ENCODE peak calls at places on chromosomes 5 and 9, in six cellular contexts. One of them, this sample, is unnamed.

GRCh38 chr5:180331647-180331950 is 21.5 kb downstream of the GFPT2 start:
- DNase-seq in astrocyte: no peak
- DNase-seq in neural crest cell: no peak
- DNase-seq in WTC11: peak; percentile 55
- DNase-seq in astrocyte of the spinal cord: no peak
- DNase-seq in H1: no peak
- DNase-seq in this sample: no peak

GRCh38 chr5:7392401-7393024 is 3.4 kb upstream of the ADCY2 start:
- DNase-seq in WTC11: no peak
- DNase-seq in astrocyte: peak; percentile 31
- DNase-seq in neural crest cell: peak; percentile 41
- DNase-seq in H1: peak; percentile 39
- DNase-seq in astrocyte of the spinal cord: peak; percentile 32
- DNase-seq in this sample: peak; percentile 71

GRCh38 chr9:128913995-128914772 is 6.6 kb upstream of the PHYHD1 start:
- DNase-seq in astrocyte: no peak
- DNase-seq in H1: no peak
- DNase-seq in WTC11: no peak
- DNase-seq in astrocyte of the spinal cord: no peak
- DNase-seq in neural crest cell: no peak
- DNase-seq in this sample: no peak

GRCh38 chr9:115121140-115121710 is 3.3 kb upstream of the TNC start:
- DNase-seq in astrocyte: peak; percentile 95
- DNase-seq in WTC11: no peak
- DNase-seq in neural crest cell: no peak
- DNase-seq in astrocyte of the spinal cord: peak; percentile 86
- DNase-seq in H1: no peak
- DNase-seq in this sample: peak; percentile 57

GRCh38 chr5:168302785-168303184 is 11.3 kb downstream of the WWC1 start:
- DNase-seq in WTC11: no peak
- DNase-seq in neural crest cell: no peak
- DNase-seq in astrocyte of the spinal cord: no peak
- DNase-seq in astrocyte: no peak
- DNase-seq in H1: no peak
- DNase-seq in this sample: peak; percentile 24

GRCh38 chr5:18745988-18746615 is 1111.8 kb downstream of the TAF11L14 start:
- DNase-seq in astrocyte: no peak
- DNase-seq in H1: no peak
- DNase-seq in neural crest cell: no peak
- DNase-seq in astrocyte of the spinal cord: peak; percentile 8
- DNase-seq in WTC11: no peak
- DNase-seq in this sample: peak; percentile 7

GRCh38 chr9:76371901-76372300 is 22.3 kb downstream of the RFK start:
- DNase-seq in WTC11: no peak
- DNase-seq in H1: no peak
- DNase-seq in astrocyte: peak; percentile 74
- DNase-seq in neural crest cell: no peak
- DNase-seq in astrocyte of the spinal cord: peak; percentile 38
- DNase-seq in this sample: peak; percentile 88

GRCh38 chr5:104189031-104189430 is 626.4 kb upstream of the NUDT12 start:
- DNase-seq in astrocyte: peak; percentile 96
- DNase-seq in WTC11: no peak
- DNase-seq in H1: no peak
- DNase-seq in neural crest cell: no peak
- DNase-seq in astrocyte of the spinal cord: peak; percentile 90
- DNase-seq in this sample: peak; percentile 78

GRCh38 chr5:169805527-169805934 is 168.5 kb downstream of the DOCK2 start:
- DNase-seq in astrocyte: peak; percentile 72
- DNase-seq in astrocyte of the spinal cord: no peak
- DNase-seq in neural crest cell: peak; percentile 5
- DNase-seq in WTC11: no peak
- DNase-seq in H1: no peak
- DNase-seq in this sample: peak; percentile 39

GRCh38 chr5:73437126-73438047 is 11.2 kb downstream of the FOXD1 start:
- DNase-seq in astrocyte of the spinal cord: peak; percentile 91
- DNase-seq in astrocyte: peak; percentile 79
- DNase-seq in neural crest cell: peak; percentile 45
- DNase-seq in WTC11: peak; percentile 82
- DNase-seq in H1: no peak
- DNase-seq in this sample: peak; percentile 33

GRCh38 chr9:112119225-112120045 is 55.7 kb downstream of the SUSD1 start:
- DNase-seq in astrocyte: peak; percentile 94
- DNase-seq in WTC11: no peak
- DNase-seq in astrocyte of the spinal cord: peak; percentile 65
- DNase-seq in neural crest cell: no peak
- DNase-seq in H1: no peak
- DNase-seq in this sample: no peak

GRCh38 chr5:172370648-172371248 is 83.6 kb downstream of the SH3PXD2B start:
- DNase-seq in astrocyte: peak; percentile 23
- DNase-seq in H1: no peak
- DNase-seq in WTC11: peak; percentile 66
- DNase-seq in neural crest cell: peak; percentile 40
- DNase-seq in astrocyte of the spinal cord: peak; percentile 57
- DNase-seq in this sample: peak; percentile 66

GRCh38 chr9:77743381-77743780 is 95.3 kb upstream of the GNA14 start:
- DNase-seq in WTC11: no peak
- DNase-seq in astrocyte: peak; percentile 81
- DNase-seq in neural crest cell: no peak
- DNase-seq in H1: no peak
- DNase-seq in astrocyte of the spinal cord: peak; percentile 38
- DNase-seq in this sample: peak; percentile 84

GRCh38 chr5:38809388-38810359 is 36.1 kb upstream of the OSMR start:
- DNase-seq in astrocyte of the spinal cord: peak; percentile 92
- DNase-seq in H1: peak; percentile 60
- DNase-seq in WTC11: peak; percentile 81
- DNase-seq in neural crest cell: peak; percentile 85
- DNase-seq in astrocyte: peak; percentile 76
- DNase-seq in this sample: peak; percentile 95

GRCh38 chr9:12740845-12741244 is 34.0 kb upstream of the LURAP1L start:
- DNase-seq in H1: no peak
- DNase-seq in astrocyte: peak; percentile 42
- DNase-seq in astrocyte of the spinal cord: no peak
- DNase-seq in WTC11: no peak
- DNase-seq in neural crest cell: no peak
- DNase-seq in this sample: no peak

GRCh38 chr5:175823731-175824525 is 47.5 kb upstream of the CPLX2 start:
- DNase-seq in neural crest cell: no peak
- DNase-seq in H1: no peak
- DNase-seq in astrocyte of the spinal cord: no peak
- DNase-seq in WTC11: peak; percentile 34
- DNase-seq in astrocyte: no peak
- DNase-seq in this sample: no peak

GRCh38 chr5:51465165-51465564 is 81.9 kb downstream of the ISL1 start:
- DNase-seq in astrocyte of the spinal cord: peak; percentile 26
- DNase-seq in H1: no peak
- DNase-seq in WTC11: no peak
- DNase-seq in neural crest cell: no peak
- DNase-seq in astrocyte: no peak
- DNase-seq in this sample: no peak

GRCh38 chr5:141617682-141618029 is 1.1 kb downstream of the DIAPH1 start:
- DNase-seq in astrocyte: no peak
- DNase-seq in astrocyte of the spinal cord: peak; percentile 19
- DNase-seq in WTC11: no peak
- DNase-seq in neural crest cell: no peak
- DNase-seq in H1: no peak
- DNase-seq in this sample: peak; percentile 22

GRCh38 chr9:126700296-126700695 is 86.6 kb downstream of the LMX1B start:
- DNase-seq in astrocyte of the spinal cord: no peak
- DNase-seq in WTC11: peak; percentile 3
- DNase-seq in neural crest cell: no peak
- DNase-seq in H1: no peak
- DNase-seq in astrocyte: no peak
- DNase-seq in this sample: no peak

GRCh38 chr5:373710-374602 is 52.4 kb downstream of the AHRR start:
- DNase-seq in WTC11: peak; percentile 38
- DNase-seq in astrocyte: peak; percentile 46
- DNase-seq in neural crest cell: no peak
- DNase-seq in H1: no peak
- DNase-seq in astrocyte of the spinal cord: peak; percentile 46
- DNase-seq in this sample: peak; percentile 68

GRCh38 chr9:109167716-109168115 is 667 bp upstream of the FRRS1L start:
- DNase-seq in WTC11: no peak
- DNase-seq in neural crest cell: no peak
- DNase-seq in astrocyte: no peak
- DNase-seq in astrocyte of the spinal cord: no peak
- DNase-seq in H1: no peak
- DNase-seq in this sample: no peak

GRCh38 chr9:94875300-94876063 is 149.0 kb downstream of the AOPEP start:
- DNase-seq in WTC11: no peak
- DNase-seq in H1: no peak
- DNase-seq in astrocyte of the spinal cord: no peak
- DNase-seq in neural crest cell: no peak
- DNase-seq in astrocyte: no peak
- DNase-seq in this sample: no peak

GRCh38 chr5:173327948-173328895 is at the start of gene STC2:
- DNase-seq in H1: peak; percentile 91
- DNase-seq in astrocyte: peak; percentile 64
- DNase-seq in astrocyte of the spinal cord: peak; percentile 91
- DNase-seq in neural crest cell: peak; percentile 58
- DNase-seq in WTC11: peak; percentile 97
- DNase-seq in this sample: peak; percentile 93

GRCh38 chr5:116045821-116046220 is 13.5 kb downstream of the ARL14EPL start:
- DNase-seq in astrocyte: peak; percentile 12
- DNase-seq in WTC11: no peak
- DNase-seq in H1: no peak
- DNase-seq in astrocyte of the spinal cord: no peak
- DNase-seq in neural crest cell: no peak
- DNase-seq in this sample: no peak

GRCh38 chr5:156824800-156825199 is 25.3 kb upstream of the PPP1R2B start:
- DNase-seq in astrocyte: peak; percentile 15
- DNase-seq in H1: no peak
- DNase-seq in WTC11: no peak
- DNase-seq in neural crest cell: no peak
- DNase-seq in astrocyte of the spinal cord: peak; percentile 3
- DNase-seq in this sample: peak; percentile 9

DNA sequence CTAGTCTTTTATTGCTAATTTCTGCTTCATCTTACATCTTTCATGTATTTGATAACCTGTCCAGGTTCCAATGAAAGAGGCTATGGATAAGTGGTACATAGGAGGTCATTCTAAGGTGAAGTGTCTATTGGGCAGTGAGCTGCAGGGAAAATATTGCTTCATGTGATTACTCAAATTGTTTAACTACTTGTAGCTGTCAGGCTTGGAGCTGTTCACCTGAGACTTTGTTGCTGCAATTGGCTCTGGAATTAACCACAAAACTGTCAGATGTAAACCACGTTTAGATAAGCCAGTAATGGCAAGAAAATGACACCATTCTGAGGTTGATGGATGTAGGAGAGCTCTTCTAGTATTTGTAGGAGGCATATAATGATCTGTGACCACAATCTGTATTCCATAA is 26.0 kb downstream of the ADAMTSL1 start:
- DNase-seq in WTC11: no peak
- DNase-seq in neural crest cell: no peak
- DNase-seq in H1: no peak
- DNase-seq in astrocyte of the spinal cord: no peak
- DNase-seq in astrocyte: peak; percentile 78
- DNase-seq in this sample: peak; percentile 40
- TF ChIP-seq CTCF in WTC11: no peak
- TF ChIP-seq CTCF in neural crest cell: no peak
- TF ChIP-seq CTCF in H1: no peak
- TF ChIP-seq CTCF in astrocyte of the spinal cord: no peak
- TF ChIP-seq CTCF in astrocyte: no peak
- TF ChIP-seq CTCF in this sample: no peak

GRCh38 chr9:27787941-27788340 is 214.7 kb upstream of the C9orf72 start:
- DNase-seq in astrocyte: no peak
- DNase-seq in neural crest cell: no peak
- DNase-seq in H1: peak; percentile 17
- DNase-seq in WTC11: peak; percentile 26
- DNase-seq in astrocyte of the spinal cord: peak; percentile 13
- DNase-seq in this sample: no peak
- TF ChIP-seq CTCF in astrocyte: peak; percentile 3
- TF ChIP-seq CTCF in neural crest cell: peak; percentile 17
- TF ChIP-seq CTCF in H1: peak; percentile 47
- TF ChIP-seq CTCF in WTC11: peak; percentile 34
- TF ChIP-seq CTCF in astrocyte of the spinal cord: peak; percentile 32
- TF ChIP-seq CTCF in this sample: no peak

DNA sequence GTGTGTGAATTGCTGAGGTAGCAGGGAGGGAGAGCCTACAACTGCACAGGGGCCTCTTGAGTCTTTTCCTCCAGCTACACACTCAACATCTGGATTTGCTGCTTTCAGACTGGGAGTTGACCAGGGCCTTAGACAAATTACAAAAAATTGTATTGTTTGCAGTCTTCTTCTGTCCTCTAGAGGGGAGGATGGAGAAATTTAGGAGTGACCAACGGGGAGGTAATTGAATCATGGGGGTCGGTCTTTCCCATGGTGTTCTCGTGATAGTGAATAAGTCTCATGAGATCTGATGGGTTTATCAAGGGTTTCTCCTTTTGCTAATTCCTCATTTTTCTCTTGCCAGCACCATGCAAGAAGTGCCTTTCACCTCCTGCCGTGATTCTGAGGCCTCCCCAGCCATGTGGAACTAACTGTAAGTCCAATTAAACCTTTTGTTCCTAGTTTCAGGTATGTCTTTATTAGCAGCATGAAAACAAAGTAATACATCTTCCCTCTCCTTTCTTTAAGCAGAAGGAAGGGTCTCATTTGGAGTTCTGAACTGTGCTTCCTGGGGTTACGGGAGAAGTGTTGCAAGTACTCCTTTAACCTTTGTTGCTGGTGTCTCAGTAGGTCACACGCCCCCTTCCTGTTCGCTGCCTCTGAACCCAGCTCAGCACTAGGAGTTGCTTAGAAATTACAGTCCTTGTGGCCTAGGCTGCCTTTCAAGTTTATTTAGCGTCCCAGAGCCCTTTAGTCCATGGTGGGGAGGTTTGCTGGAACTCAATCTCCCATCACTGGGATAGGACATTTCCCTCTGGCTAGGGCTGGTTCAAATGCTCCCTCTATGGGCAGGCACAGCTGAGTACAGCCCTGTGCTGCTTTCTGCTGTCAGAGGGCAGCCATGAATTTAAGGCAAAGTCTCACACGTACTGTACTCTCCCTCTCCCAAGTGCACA is 4.4 kb downstream of the IFNA8 start:
- DNase-seq in neural crest cell: no peak
- DNase-seq in H1: no peak
- DNase-seq in WTC11: no peak
- DNase-seq in astrocyte of the spinal cord: no peak
- DNase-seq in astrocyte: no peak
- DNase-seq in this sample: no peak
- TF ChIP-seq CTCF in neural crest cell: peak; percentile 28
- TF ChIP-seq CTCF in H1: peak; percentile 47
- TF ChIP-seq CTCF in WTC11: peak; percentile 10
- TF ChIP-seq CTCF in astrocyte of the spinal cord: peak; percentile 5
- TF ChIP-seq CTCF in astrocyte: no peak
- TF ChIP-seq CTCF in this sample: peak; percentile 24

DNA sequence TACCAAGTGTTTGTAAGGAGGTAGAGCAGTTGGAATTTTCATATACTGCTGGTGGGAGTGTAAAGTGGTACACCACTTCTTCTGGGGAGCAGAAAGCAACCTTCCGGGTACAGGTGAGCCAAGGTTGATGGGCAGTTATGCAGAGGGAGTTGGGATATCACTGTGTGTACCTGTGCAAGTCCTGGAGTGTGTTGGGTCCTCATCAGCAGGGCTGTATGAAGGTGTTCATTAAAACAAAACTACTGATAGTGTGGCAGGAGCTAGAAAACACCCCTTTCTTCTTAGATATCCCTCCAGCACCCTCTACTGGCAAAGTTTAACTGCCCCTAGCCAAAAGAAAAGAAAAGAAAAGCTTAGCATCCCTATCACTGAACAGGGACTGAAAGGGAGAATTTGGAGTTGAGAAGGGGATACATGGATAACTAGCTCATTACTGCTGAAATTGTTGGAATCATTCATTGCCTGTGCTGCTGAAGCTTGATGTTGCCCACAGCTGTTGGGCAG is 10.7 kb downstream of the MARCHF6 start:
- DNase-seq in astrocyte of the spinal cord: no peak
- DNase-seq in neural crest cell: no peak
- DNase-seq in WTC11: no peak
- DNase-seq in astrocyte: no peak
- DNase-seq in H1: no peak
- DNase-seq in this sample: no peak
- TF ChIP-seq CTCF in astrocyte of the spinal cord: no peak
- TF ChIP-seq CTCF in neural crest cell: peak; percentile 42
- TF ChIP-seq CTCF in WTC11: no peak
- TF ChIP-seq CTCF in astrocyte: no peak
- TF ChIP-seq CTCF in H1: peak; percentile 37
- TF ChIP-seq CTCF in this sample: no peak

This sample was measured in fibroblast of the aortic adventitia.